ENCODE peak calls at places on chromosomes 7 and 10, in five cellular contexts. R is SK-N-MC, U is hepatocyte, I is HCT116, T is H9. K is an unnamed sample.

GRCh38 chr7:4706384-4707032 is 24.4 kb downstream of the FOXK1 start:
- DNase-seq in R (no peak), U (no peak), I (no peak), T (peak; percentile 58), K (no peak)

GRCh38 chr7:44811093-44811492 is 14.6 kb downstream of the PPIA start:
- DNase-seq in R (no peak), U (peak; percentile 34), I (no peak), T (no peak), K (peak; percentile 51)

GRCh38 chr10:102208311-102209035 is 17.6 kb upstream of the ELOVL3 start:
- DNase-seq in R (no peak), U (no peak), I (no peak), T (no peak), K (no peak)

GRCh38 chr10:132814469-132814856 is 28.5 kb upstream of the NKX6-2 start:
- DNase-seq in R (no peak), U (no peak), I (no peak), T (no peak), K (no peak)

GRCh38 chr10:61903991-61904350 is 2.5 kb downstream of the ARID5B start:
- DNase-seq in R (no peak), U (no peak), I (no peak), T (no peak), K (no peak)

GRCh38 chr7:42137941-42138340 is 99.1 kb downstream of the GLI3 start:
- DNase-seq in R (no peak), U (no peak), I (no peak), T (no peak), K (no peak)

GRCh38 chr10:104331208-104331838 is 6.9 kb downstream of the ITPRIP start:
- DNase-seq in R (no peak), U (peak; percentile 56), I (peak; percentile 44), T (peak; percentile 57), K (no peak)

GRCh38 chr7:25032774-25033743 is 53.1 kb upstream of the OSBPL3 start:
- DNase-seq in R (no peak), U (no peak), I (no peak), T (no peak), K (no peak)

GRCh38 chr7:957418-958220 is 3.1 kb upstream of the ADAP1 start:
- DNase-seq in R (no peak), U (no peak), I (no peak), T (peak; percentile 79), K (no peak)

GRCh38 chr10:11562888-11563287 is 48.6 kb downstream of the USP6NL start:
- DNase-seq in R (no peak), U (no peak), I (no peak), T (no peak), K (no peak)

GRCh38 chr7:86914468-86915054 is 144.9 kb downstream of the ELAPOR2 start:
- DNase-seq in R (no peak), U (peak; percentile 16), I (no peak), T (no peak), K (no peak)

GRCh38 chr7:98800996-98801395 is 68.8 kb downstream of the TMEM130 start:
- DNase-seq in R (no peak), U (no peak), I (no peak), T (no peak), K (no peak)

GRCh38 chr7:157928171-157928794 is 591.5 kb downstream of the DNAJB6 start:
- DNase-seq in R (no peak), U (no peak), I (no peak), T (no peak), K (no peak)

GRCh38 chr10:110530131-110530831 is 32.6 kb downstream of the DUSP5 start:
- DNase-seq in R (no peak), U (peak; percentile 70), I (peak; percentile 73), T (peak; percentile 92), K (no peak)

GRCh38 chr7:155247479-155248365 is 50.0 kb upstream of the INSIG1 start:
- DNase-seq in R (no peak), U (no peak), I (no peak), T (no peak), K (no peak)

GRCh38 chr7:86328801-86329433 is 314.8 kb upstream of the GRM3 start:
- DNase-seq in R (no peak), U (no peak), I (no peak), T (no peak), K (no peak)

GRCh38 chr7:142482899-142483658 is 225.2 kb upstream of the PRSS58 start:
- DNase-seq in R (no peak), U (peak; percentile 74), I (peak; percentile 35), T (peak; percentile 61), K (no peak)

GRCh38 chr7:133931053-133931452 is 196.1 kb upstream of the LRGUK start:
- DNase-seq in R (no peak), U (no peak), I (peak; percentile 44), T (no peak), K (peak; percentile 3)

GRCh38 chr10:112519129-112519761 is 72.2 kb downstream of the VTI1A start:
- DNase-seq in R (no peak), U (no peak), I (peak; percentile 100), T (no peak), K (peak; percentile 37)

GRCh38 chr7:23161502-23161901 is 20.3 kb upstream of the NUP42 start:
- DNase-seq in R (no peak), U (no peak), I (no peak), T (no peak), K (no peak)

GRCh38 chr10:91493313-91493712 is 83.2 kb downstream of the HECTD2 start:
- DNase-seq in R (no peak), U (peak; percentile 24), I (peak; percentile 32), T (no peak), K (peak; percentile 14)

GRCh38 chr7:153886506-153887391 is 165.4 kb upstream of the DPP6 start:
- DNase-seq in R (no peak), U (peak; percentile 19), I (no peak), T (peak; percentile 73), K (no peak)

GRCh38 chr10:103885617-103886016 is 30.2 kb upstream of the SH3PXD2A start:
- DNase-seq in R (no peak), U (no peak), I (no peak), T (no peak), K (no peak)

GRCh38 chr7:94687810-94688209 is 31.9 kb upstream of the SGCE start:
- DNase-seq in R (no peak), U (no peak), I (no peak), T (no peak), K (no peak)

GRCh38 chr10:74851834-74852233 is 25.4 kb downstream of the KAT6B start:
- DNase-seq in R (no peak), U (no peak), I (no peak), T (no peak), K (no peak)

GRCh38 chr10:30127120-30127541 is 67.7 kb upstream of the JCAD start:
- DNase-seq in R (no peak), U (peak; percentile 23), I (no peak), T (no peak), K (no peak)

DNA sequence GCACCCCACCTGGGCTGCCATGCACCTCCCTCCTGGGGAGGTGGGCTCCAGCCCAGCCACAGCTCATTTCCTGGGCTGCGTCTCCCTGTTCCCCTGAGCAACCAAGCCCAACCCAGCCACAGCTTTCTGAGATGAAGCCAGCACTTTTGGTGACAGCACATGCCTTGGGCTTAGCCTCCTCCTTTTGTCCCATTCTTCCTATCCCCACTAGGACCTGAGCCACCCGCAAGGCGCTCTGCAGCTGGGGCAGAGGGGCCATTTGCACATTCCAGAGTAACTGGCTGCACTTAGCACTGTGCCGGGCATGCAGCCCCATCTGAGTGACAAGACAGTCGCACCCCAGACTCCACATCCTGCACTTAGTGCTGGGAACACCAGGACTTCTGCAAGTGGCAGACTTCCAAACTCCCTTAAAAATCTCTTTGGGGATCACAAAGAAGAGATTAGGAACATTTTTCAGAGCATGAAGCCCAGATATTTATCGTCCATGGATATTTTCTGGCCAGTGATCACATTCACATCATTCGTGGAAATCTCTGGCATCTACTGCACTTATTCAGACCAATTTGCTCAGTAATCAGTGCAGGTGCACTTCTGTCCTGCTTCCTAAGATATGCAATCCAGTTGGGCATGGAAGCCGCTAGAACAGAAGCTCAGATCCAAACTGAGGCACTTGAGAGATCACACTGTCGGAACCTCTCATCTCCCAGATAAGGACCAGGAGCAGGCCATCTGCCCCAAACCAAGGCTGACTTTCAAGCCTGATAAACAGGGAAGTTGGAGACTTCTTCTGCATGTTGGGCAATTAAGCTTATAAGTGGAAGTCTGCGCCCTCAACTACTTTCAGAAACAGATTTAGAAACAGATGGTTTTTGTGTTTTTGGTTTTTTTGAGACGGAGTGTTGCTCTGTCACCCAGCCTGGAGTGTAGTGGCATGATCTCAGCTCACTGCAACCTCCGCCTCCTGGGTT is 26.4 kb downstream of the CHST15 start:
- DNase-seq in R (no peak), U (no peak), I (no peak), T (peak; percentile 79), K (no peak)
- H3K27ac ChIP-seq in R (no peak overlapping the region), U (no peak overlapping the region), I (no peak overlapping the region), T (no peak overlapping the region), K (no peak overlapping the region)

DNA sequence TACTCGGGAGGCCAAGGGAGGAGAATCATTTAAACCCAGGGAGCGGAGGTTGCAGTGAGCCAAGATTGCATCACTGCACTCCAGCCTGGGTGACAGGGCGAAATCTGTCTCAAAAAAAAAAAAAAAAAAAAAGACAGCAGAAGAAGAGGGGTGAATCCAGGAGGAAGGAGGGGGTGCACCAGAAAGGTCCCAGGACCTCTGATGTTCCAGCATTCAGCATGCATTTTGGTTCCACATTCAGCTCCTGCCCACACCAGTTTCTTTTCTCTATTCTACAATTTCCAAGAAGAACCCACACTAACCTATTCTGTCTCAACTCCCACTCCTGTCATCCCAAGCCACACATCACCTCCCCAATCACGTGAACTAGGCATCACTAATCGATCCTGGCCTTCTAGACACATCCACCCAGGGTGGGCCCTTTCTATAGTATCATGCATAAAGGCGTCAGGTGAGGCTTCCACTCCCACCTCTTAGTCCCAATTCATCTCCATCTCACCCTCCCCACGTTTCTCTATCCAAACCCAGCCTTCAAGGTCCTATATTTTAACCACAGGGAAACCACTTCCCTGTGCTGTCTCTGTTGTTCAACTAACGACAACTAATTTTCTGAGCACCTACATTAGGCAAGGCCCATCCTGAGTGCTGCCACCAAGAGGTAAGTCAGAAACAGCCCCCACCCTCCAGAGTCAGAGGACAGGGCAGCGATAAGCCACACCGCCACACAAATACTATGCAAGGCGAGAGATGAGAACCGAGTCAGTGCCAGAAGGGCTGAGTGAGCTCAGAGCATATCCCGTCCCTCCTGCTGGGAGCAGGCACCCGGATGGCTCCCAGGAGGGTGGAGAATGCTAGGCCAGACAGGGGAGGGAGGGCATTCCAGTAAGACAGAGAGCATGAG is 2.2 kb downstream of the ANXA11 start:
- DNase-seq in R (no peak), U (peak; percentile 89), I (peak; percentile 83), T (peak; percentile 70), K (no peak)
- H3K27ac ChIP-seq in R (peak overlapping the region; percentile 50), U (peak overlapping the region; percentile 99), I (peak overlapping the region; percentile 99), T (no peak overlapping the region), K (peak overlapping the region; percentile 98)

DNA sequence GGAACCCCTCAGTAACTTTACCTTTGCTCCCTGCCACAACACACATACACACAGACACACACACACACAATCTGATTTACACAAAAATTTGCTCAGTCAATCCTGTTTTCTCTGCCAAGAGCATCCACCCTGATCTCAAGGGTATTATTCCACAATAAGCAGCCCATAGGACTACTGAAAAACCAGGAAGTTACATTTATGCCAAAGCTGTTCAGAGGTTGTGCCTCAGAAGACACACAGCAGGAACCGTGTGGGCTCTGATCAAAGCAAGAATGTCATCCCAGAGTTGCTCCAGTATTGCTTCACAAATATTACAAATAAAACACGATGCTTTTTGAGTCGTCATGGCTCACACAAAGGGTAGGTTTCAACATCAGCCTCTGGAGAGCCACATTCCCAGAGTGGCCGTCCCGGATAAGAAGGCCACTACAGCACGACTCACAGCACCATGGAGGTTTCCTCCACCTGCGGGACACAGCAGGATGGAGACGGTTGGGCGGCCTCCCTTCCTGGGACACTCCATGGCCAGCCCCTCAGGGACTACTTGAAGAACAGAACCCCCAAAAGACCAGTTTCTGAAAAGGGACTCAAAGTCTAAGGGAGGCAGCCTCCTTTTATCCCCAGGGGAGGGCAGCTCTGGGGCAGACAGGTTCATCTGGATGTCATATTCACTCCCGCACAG is 1.6 kb downstream of the AIFM2 start:
- DNase-seq in R (no peak), U (no peak), I (no peak), T (no peak), K (no peak)
- H3K27ac ChIP-seq in R (no peak overlapping the region), U (peak overlapping the region; percentile 25), I (peak overlapping the region; percentile 81), T (no peak overlapping the region), K (peak overlapping the region; percentile 81)

GRCh38 chr10:4770766-4771553 is 55.0 kb upstream of the AKR1E2 start:
- DNase-seq in R (no peak), U (peak; percentile 34), I (peak; percentile 81), T (no peak), K (peak; percentile 85)
- H3K27ac ChIP-seq in R (no peak overlapping the region), U (peak overlapping the region; percentile 79), I (peak overlapping the region; percentile 38), T (no peak overlapping the region), K (peak overlapping the region; percentile 97)

K was measured in epithelial cell of prostate.